ENCODE peak calls at places on chromosome 19, in four cellular contexts. M is K562, C is H1, K is A549. F is an unnamed sample.

GRCh38 chr19:33532859-33533455 is 11.4 kb upstream of the PEPD start:
- DNase-seq in M (no peak), K (no peak), C (no peak), F (no peak)

GRCh38 chr19:33515921-33516320 is 5.7 kb downstream of the PEPD start:
- DNase-seq in C (no peak), M (no peak), K (no peak), F (no peak)

GRCh38 chr19:46019270-46019669 is 3.6 kb downstream of the PGLYRP1 start:
- DNase-seq in C (no peak), M (no peak), K (no peak), F (no peak)

GRCh38 chr19:52689804-52690394 is 44.9 kb downstream of the ZNF611 start:
- DNase-seq in C (no peak), K (no peak), M (peak; percentile 43), F (no peak)

GRCh38 chr19:2251577-2252480 is 2.7 kb downstream of the AMH start:
- DNase-seq in K (no peak), M (no peak), C (no peak), F (no peak)

GRCh38 chr19:7973883-7974282 is 30.4 kb upstream of the TIMM44 start:
- DNase-seq in K (no peak), C (no peak), M (no peak), F (no peak)

GRCh38 chr19:610071-610800 is 20.6 kb downstream of the HCN2 start:
- DNase-seq in M (no peak), C (no peak), K (no peak), F (no peak)

GRCh38 chr19:52369463-52370340 is at the start of gene ZNF880:
- DNase-seq in C (peak; percentile 71), K (peak; percentile 66), M (peak; percentile 39), F (no peak)

GRCh38 chr19:35777411-35777841 is 2.1 kb downstream of the ARHGAP33 start:
- DNase-seq in M (no peak), K (no peak), C (no peak), F (peak; percentile 46)

GRCh38 chr19:35013047-35013819 is 13.1 kb downstream of the GRAMD1A start:
- DNase-seq in K (peak; percentile 82), C (no peak), M (peak; percentile 76), F (peak; percentile 48)

GRCh38 chr19:1121395-1121794 is 17.6 kb downstream of the GPX4 start:
- DNase-seq in C (no peak), K (no peak), M (no peak), F (no peak)

GRCh38 chr19:1402411-1403070 is 1.2 kb upstream of the GAMT start:
- DNase-seq in K (peak; percentile 20), C (no peak), M (no peak), F (no peak)

GRCh38 chr19:56309511-56310185 is 5.0 kb downstream of the ZSCAN5A start:
- DNase-seq in K (peak; percentile 64), M (peak; percentile 80), C (peak; percentile 70), F (peak; percentile 39)

GRCh38 chr19:46373573-46374359 is 26.9 kb downstream of the PPP5C start:
- DNase-seq in K (peak; percentile 93), C (peak; percentile 62), M (no peak), F (no peak)

GRCh38 chr19:58150328-58150921 is at the start of gene ZNF329:
- DNase-seq in C (no peak), K (peak; percentile 85), M (peak; percentile 91), F (peak; percentile 66)

GRCh38 chr19:7549749-7550148 is 14.2 kb downstream of the PNPLA6 start:
- DNase-seq in K (no peak), M (no peak), C (no peak), F (no peak)

GRCh38 chr19:14056741-14057356 is 5.0 kb downstream of the PALM3 start:
- DNase-seq in C (no peak), K (no peak), M (peak; percentile 24), F (no peak)

GRCh38 chr19:32682317-32682716 is 6.7 kb downstream of the RGS9BP start:
- DNase-seq in K (no peak), M (no peak), C (no peak), F (no peak)

GRCh38 chr19:50837300-50837699 is 3.9 kb upstream of the KLK15 start:
- DNase-seq in C (no peak), M (no peak), K (no peak), F (no peak)

GRCh38 chr19:6551091-6551490 is 20.3 kb downstream of the TNFSF9 start:
- DNase-seq in K (no peak), M (no peak), C (no peak), F (no peak)

GRCh38 chr19:2425622-2426581 is 1.5 kb downstream of the TIMM13 start:
- DNase-seq in M (no peak), C (no peak), K (no peak), F (no peak)

DNA sequence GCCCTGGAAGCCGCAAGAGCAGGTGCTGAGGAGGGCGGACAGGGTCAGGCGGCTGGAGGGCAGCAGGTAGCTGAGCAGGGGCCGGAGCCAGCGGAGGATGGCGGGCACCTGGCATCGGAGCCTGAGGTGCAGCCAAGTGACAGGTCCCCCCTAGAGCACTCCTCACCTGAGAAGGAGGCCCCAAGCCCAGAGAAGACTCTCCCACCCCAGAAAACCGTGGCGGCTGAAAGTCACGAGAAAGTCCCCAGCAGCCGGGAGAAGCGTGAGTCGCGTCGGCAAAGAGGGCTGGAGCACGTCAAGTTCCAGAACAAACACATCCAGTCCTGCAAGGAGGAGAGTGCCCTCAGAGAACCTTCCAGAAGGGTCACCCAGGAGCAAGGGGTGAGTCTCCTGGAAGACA is 20.5 kb upstream of the USE1 start:
- DNase-seq in K (no peak), M (no peak), C (no peak), F (no peak)
- TF ChIP-seq RNF2 in K (no peak), M (no peak), C (no peak), F (no peak)

GRCh38 chr19:19538077-19538764 is at the start of gene CILP2:
- DNase-seq in K (no peak), M (peak; percentile 48), C (no peak), F (no peak)

GRCh38 chr19:19541572-19541971 is 3.5 kb downstream of the CILP2 start:
- DNase-seq in K (no peak), C (no peak), M (no peak), F (no peak)

GRCh38 chr19:19538767-19539166 is 702 bp downstream of the CILP2 start:
- DNase-seq in K (no peak), M (no peak), C (no peak), F (no peak)

GRCh38 chr19:19540707-19541515 is 2.8 kb downstream of the CILP2 start:
- DNase-seq in K (peak; percentile 45), C (peak; percentile 94), M (peak; percentile 94), F (no peak)

DNA sequence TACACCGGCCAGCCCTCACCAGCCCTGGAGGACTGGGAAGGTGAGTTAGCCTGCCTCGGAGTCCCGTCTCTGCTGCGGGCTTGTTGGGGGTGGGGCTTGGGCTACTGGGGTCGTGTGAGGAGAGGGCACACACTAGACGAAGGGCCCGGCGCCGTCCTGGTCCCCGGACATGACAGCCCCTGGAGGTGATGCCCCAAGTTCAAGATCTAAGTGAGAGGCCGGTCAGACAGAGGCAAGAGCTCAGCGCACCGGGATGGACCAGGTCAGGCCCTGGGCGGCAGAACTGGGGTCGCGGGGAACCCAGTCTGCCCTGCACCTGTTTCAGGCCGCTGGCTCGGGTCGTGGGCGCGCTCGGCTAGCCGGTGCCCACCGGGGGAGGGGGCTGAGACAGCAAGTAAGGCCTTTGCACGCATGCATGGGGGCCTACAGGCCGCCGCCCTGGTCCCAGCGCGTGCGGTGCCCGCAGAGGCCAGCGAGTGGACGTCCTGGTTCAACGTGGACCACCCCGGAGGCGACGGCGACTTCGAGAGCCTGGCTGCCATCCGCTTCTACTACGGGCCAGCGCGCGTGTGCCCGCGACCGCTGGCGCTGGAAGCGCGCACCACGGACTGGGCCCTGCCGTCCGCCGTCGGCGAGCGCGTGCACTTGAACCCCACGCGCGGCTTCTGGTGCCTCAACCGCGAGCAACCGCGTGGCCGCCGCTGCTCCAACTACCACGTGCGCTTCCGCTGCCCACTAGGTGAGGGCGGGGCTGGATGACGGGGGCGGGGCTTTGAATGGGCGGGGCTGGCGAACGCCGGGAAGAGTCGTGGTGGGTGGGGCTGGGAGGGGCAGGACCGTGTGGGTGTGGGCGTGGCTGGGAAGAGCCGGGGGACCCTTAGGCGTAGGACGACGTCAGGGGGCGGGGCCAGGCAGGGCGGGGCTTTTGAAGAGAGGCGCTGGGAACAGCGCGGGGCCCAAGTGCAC is 2.0 kb downstream of the CILP2 start:
- DNase-seq in C (peak; percentile 81), M (peak; percentile 97), K (peak; percentile 52), F (no peak)
- TF ChIP-seq RNF2 in C (no peak), M (no peak), K (no peak), F (no peak)

GRCh38 chr19:18590273-18591272 is 2.0 kb downstream of the REX1BD start:
- DNase-seq in M (peak; percentile 74), C (peak; percentile 93), K (peak; percentile 94), F (peak; percentile 76)

GRCh38 chr19:18587962-18588610 is 512 bp upstream of the REX1BD start:
- DNase-seq in C (no peak), M (no peak), K (no peak), F (peak; percentile 53)

GRCh38 chr19:18587561-18587960 is 1.0 kb upstream of the REX1BD start:
- DNase-seq in M (no peak), K (no peak), C (no peak), F (peak; percentile 43)

GRCh38 chr19:18588611-18589379 is at the start of gene REX1BD:
- DNase-seq in K (peak; percentile 83), C (no peak), M (peak; percentile 90), F (peak; percentile 78)

DNA sequence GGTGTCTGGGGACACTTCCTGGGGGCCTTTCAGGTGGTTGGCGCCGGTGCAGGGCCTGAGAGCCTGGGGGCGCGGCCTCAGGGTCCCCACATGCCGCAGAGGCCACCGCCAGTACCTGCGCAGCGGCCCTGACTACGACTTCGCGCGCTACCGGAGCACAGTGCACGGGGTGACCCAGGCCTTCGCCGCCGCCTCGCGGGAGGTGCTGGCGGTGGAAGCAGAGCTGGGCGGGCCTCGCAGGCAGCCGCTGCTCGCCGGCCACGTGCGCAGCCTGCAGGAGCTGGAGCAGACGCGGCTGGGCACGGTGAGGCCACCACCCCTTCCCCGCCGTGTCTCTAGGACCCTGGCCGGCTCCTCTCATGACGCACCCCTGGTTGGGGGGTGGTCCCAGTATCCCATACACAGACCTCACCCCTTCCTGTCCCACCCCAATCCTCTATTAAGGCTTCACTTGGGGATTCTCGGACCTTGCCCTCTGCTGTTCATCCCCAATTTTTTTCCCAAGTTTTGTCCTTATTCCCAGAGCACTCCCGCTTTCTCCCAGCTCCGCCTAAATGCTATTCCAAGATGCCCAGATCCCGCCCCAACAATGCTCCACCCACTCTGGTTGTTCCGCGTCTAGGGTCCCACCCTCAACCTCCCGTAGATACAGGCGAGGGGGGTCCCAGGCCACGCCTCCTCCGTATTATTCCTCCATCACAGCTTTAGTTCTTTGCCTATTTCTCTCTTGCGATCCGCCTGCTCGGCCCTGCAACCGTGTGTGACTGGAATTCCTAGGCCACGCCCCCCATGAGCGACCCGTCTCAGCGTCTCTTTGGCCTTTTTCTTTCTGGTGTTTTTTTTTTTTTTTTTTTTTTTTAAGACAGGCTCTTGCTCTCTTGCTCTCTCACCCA is 1.0 kb downstream of the REX1BD start:
- DNase-seq in M (peak; percentile 65), C (peak; percentile 69), K (peak; percentile 82), F (peak; percentile 65)
- TF ChIP-seq RNF2 in M (peak; percentile 97), C (no peak), K (no peak), F (peak; percentile 97)

DNA sequence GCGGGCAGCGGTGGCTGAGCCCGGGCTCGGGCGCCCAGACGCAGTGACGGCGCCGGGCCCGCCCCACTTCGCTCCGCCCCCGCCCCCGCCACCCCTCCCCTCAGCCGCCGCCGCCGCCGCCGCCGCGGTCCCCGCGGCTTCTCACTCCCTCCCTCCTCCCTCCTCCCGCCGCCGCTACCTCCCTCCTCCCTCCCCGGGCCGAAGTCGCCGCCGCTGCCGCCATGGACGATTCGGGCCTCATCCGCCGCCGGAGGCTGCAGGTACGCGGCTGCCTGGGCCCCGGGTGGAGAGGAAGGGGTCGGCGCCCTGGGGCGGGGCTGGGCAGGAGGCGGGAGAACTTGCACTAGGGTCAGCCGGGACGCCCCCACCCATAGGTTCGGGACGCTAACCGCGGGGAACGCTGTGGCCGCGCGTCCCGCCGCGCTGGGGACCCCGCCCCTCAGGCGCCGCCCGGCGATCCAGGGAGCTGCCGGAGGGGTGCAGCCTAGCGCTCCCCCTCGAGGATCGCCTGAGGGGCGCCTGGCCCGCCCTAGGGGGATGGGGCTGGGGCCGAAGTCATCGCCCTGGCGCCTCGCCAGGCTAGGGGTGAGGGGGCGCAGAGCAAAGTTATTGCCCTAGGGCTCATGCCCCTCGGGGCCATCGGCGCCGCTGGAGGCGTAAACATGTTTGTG is 497 bp downstream of the RTBDN start:
- DNase-seq in C (no peak), K (no peak), M (peak; percentile 81), F (no peak)
- TF ChIP-seq RNF2 in C (no peak), K (no peak), M (no peak), F (no peak)